ENCODE peak calls at places on chromosomes 1 and 21, in ten cellular contexts. T, N, G, S, V, A, P, J, H and I are unnamed samples.

GRCh38 chr1:222064388-222065201 is 322.7 kb upstream of the DUSP10 start:
- DNase-seq in T (no peak), N (no peak), G (no peak), S (no peak), V (no peak), A (no peak), P (no peak), J (no peak), H (no peak), I (no peak)

GRCh38 chr1:243268284-243268653 is 12.4 kb downstream of the SDCCAG8 start:
- DNase-seq in T (no peak), N (no peak), G (no peak), S (no peak), V (no peak), A (no peak), P (no peak), J (no peak), H (no peak), I (no peak)

GRCh38 chr1:224203243-224204016 is 20.4 kb downstream of the DEGS1 start:
- DNase-seq in T (no peak), N (no peak), G (peak; percentile 26), S (no peak), V (no peak), A (peak; percentile 61), P (no peak), J (peak; percentile 58), H (no peak), I (no peak)

GRCh38 chr1:6858586-6858985 is 73.3 kb downstream of the CAMTA1 start:
- DNase-seq in T (no peak), N (no peak), G (no peak), S (no peak), V (no peak), A (no peak), P (no peak), J (no peak), H (no peak), I (no peak)

GRCh38 chr1:181021811-181022434 is 747 bp downstream of the STX6 start:
- DNase-seq in T (peak; percentile 68), N (peak; percentile 72), G (peak; percentile 72), S (peak; percentile 85), V (peak; percentile 51), A (peak; percentile 76), P (peak; percentile 41), J (peak; percentile 65), H (no peak), I (peak; percentile 43)

GRCh38 chr1:64497484-64497883 is 27.6 kb downstream of the CACHD1 start:
- DNase-seq in T (no peak), N (no peak), G (no peak), S (no peak), V (no peak), A (no peak), P (no peak), J (no peak), H (no peak), I (no peak)

GRCh38 chr1:155910621-155911121 is 478 bp downstream of the RIT1 start:
- DNase-seq in T (no peak), N (peak; percentile 40), G (peak; percentile 29), S (no peak), V (no peak), A (no peak), P (peak; percentile 25), J (peak; percentile 23), H (no peak), I (no peak)

GRCh38 chr1:209095627-209096595 is 487.6 kb upstream of the CAMK1G start:
- DNase-seq in T (no peak), N (no peak), G (no peak), S (no peak), V (no peak), A (no peak), P (no peak), J (no peak), H (no peak), I (no peak)

GRCh38 chr1:78540056-78540455 is 49.3 kb downstream of the PTGFR start:
- DNase-seq in T (no peak), N (no peak), G (no peak), S (no peak), V (no peak), A (no peak), P (no peak), J (no peak), H (no peak), I (no peak)

GRCh38 chr21:46194374-46195334 is 10.4 kb upstream of the SPATC1L start:
- DNase-seq in T (peak; percentile 11), N (peak; percentile 12), G (no peak), S (no peak), V (no peak), A (peak; percentile 39), P (peak; percentile 7), J (no peak), H (no peak), I (no peak)

GRCh38 chr1:160855181-160855981 is 7.3 kb downstream of the CD244 start:
- DNase-seq in T (no peak), N (no peak), G (no peak), S (no peak), V (no peak), A (no peak), P (no peak), J (no peak), H (no peak), I (no peak)

GRCh38 chr1:24155011-24155782 is 12.3 kb upstream of the IL22RA1 start:
- DNase-seq in T (no peak), N (no peak), G (peak; percentile 57), S (no peak), V (no peak), A (no peak), P (peak; percentile 81), J (peak; percentile 92), H (no peak), I (no peak)
- H3K4me1 ChIP-seq in T (no peaks in the 10 kb centered on the region), N (no peaks in the 10 kb centered on the region), G (peaks cover under 1% of the 10 kb centered on the region), S (peaks cover 7% of the 10 kb centered on the region), V (peaks cover 8% of the 10 kb centered on the region), A (peaks cover 4% of the 10 kb centered on the region), P (peaks cover 16% of the 10 kb centered on the region), J (peaks cover 24% of the 10 kb centered on the region), H (peaks cover under 1% of the 10 kb centered on the region), I (peaks cover 7% of the 10 kb centered on the region)

GRCh38 chr1:204085876-204086275 is 13.0 kb downstream of the SOX13 start:
- DNase-seq in T (no peak), N (no peak), G (no peak), S (no peak), V (no peak), A (peak; percentile 14), P (no peak), J (no peak), H (no peak), I (no peak)

GRCh38 chr1:204088596-204088995 is 15.7 kb downstream of the SOX13 start:
- DNase-seq in T (no peak), N (no peak), G (no peak), S (no peak), V (no peak), A (peak; percentile 57), P (no peak), J (no peak), H (no peak), I (no peak)

GRCh38 chr1:204087893-204088528 is 15.1 kb downstream of the SOX13 start:
- DNase-seq in T (peak; percentile 84), N (peak; percentile 48), G (no peak), S (no peak), V (no peak), A (peak; percentile 17), P (no peak), J (peak; percentile 55), H (no peak), I (no peak)

GRCh38 chr1:204089044-204089751 is 16.3 kb downstream of the SOX13 start:
- DNase-seq in T (peak; percentile 86), N (peak; percentile 61), G (peak; percentile 56), S (no peak), V (no peak), A (peak; percentile 52), P (no peak), J (peak; percentile 37), H (no peak), I (no peak)

DNA sequence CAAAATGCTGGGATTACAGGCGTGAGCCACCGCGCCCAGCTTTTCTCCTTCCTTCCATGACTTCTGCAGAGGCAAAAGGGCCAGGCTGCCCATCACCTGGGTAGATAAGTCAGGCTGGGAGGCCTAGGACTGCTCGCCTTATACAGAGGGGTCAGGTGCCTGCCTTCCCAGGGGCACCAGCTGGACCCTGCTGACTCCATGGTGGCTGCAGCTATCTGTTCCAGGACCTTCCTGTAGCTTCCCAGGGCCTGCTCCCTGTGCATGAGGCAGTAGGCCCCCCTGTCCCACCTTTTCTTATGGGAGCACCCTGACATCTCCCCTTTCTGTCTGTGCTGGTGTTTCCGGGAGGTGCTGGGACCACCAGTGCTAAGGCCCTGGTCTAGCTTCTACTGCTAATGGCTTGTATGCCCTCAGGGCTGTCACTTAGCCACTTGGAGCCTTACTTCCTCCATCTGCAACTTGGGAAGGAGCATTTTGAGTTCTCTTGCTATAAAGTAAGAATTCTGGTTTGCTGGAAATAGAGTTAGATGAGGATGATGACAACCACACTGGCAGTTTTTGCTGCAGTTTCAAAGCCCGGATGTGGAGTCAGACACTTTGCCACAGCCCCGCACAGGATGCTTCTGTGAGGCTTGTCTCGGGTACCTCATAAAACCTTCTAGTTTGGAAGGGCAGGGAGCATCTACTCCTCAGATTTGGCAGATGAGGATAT is 14.4 kb downstream of the SOX13 start:
- DNase-seq in T (no peak), N (no peak), G (no peak), S (no peak), V (no peak), A (peak; percentile 28), P (no peak), J (no peak), H (no peak), I (no peak)
- H3K4me1 ChIP-seq in T (peaks cover 60% of the 10 kb centered on the region), N (peaks cover 24% of the 10 kb centered on the region), G (peaks cover 16% of the 10 kb centered on the region), S (peaks cover 95% of the 10 kb centered on the region), V (no peaks in the 10 kb centered on the region), A (peaks cover 86% of the 10 kb centered on the region), P (peaks cover 64% of the 10 kb centered on the region), J (peaks cover 96% of the 10 kb centered on the region), H (peaks cover 45% of the 10 kb centered on the region), I (no peaks in the 10 kb centered on the region)

DNA sequence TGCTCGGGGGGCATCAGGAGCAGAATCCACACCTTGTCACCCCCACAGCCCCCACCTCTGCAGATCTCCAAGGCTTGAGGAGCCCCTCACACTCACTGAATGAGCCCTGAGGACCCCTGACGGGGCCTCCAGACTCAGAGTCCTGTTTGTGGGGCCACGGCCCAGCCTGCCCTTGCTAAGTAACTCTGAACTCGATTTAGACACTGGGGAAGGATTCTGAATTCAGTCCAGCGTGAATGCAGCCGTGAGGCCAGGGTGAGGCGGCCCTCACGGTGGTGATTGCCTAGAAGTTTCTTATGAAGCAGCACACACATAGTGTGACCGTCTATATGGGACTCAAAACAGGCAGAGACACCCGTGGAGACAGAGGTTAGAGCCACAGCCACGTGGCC is 58.9 kb upstream of the ADARB1 start:
- DNase-seq in T (no peak), N (no peak), G (no peak), S (no peak), V (no peak), A (peak; percentile 49), P (no peak), J (peak; percentile 3), H (no peak), I (no peak)
- H3K4me1 ChIP-seq in T (peaks cover 4% of the 10 kb centered on the region), N (peaks cover 2% of the 10 kb centered on the region), G (peaks cover 7% of the 10 kb centered on the region), S (peaks cover 17% of the 10 kb centered on the region), V (no peaks in the 10 kb centered on the region), A (peaks cover 25% of the 10 kb centered on the region), P (no peaks in the 10 kb centered on the region), J (peaks cover 18% of the 10 kb centered on the region), H (peaks cover 12% of the 10 kb centered on the region), I (peaks cover 6% of the 10 kb centered on the region)

GRCh38 chr1:67719329-67720196 is 34.6 kb downstream of the GADD45A start:
- DNase-seq in T (no peak), N (no peak), G (no peak), S (no peak), V (no peak), A (no peak), P (no peak), J (no peak), H (no peak), I (no peak)
- H3K4me1 ChIP-seq in T (no peaks in the 10 kb centered on the region), N (peaks cover 13% of the 10 kb centered on the region), G (no peaks in the 10 kb centered on the region), S (peaks cover 14% of the 10 kb centered on the region), V (no peaks in the 10 kb centered on the region), A (peaks cover 49% of the 10 kb centered on the region), P (peaks cover 17% of the 10 kb centered on the region), J (peaks cover 19% of the 10 kb centered on the region), H (peaks cover 44% of the 10 kb centered on the region), I (no peaks in the 10 kb centered on the region)